ENCODE peak calls at places on chromosomes 7 and 10, in eight cellular contexts. B is coronary artery; E is left ventricle myocardium inferior; H is OCI-LY7; O is Panc1; D is mammary epithelial cell; Q is cardiac fibroblast; C is CD8-positive, alpha-beta T cell. V is an unnamed sample.

GRCh38 chr7:232571-233455 is 40.4 kb downstream of the FAM20C start:
- DNase-seq in B (no peak), E (no peak), H (no peak), O (no peak), D (no peak), Q (peak), C (no peak), V (no peak)

GRCh38 chr7:86823769-86824168 is 180.1 kb downstream of the GRM3 start:
- DNase-seq in B (no peak), E (no peak), H (no peak), O (no peak), D (no peak), Q (no peak), C (no peak), V (no peak)

GRCh38 chr10:29389935-29390334 is 101.1 kb downstream of the LYZL1 start:
- DNase-seq in B (no peak), E (no peak), H (no peak), O (no peak), D (peak), Q (no peak), C (no peak), V (no peak)

GRCh38 chr10:89471110-89471814 is 56.9 kb downstream of the IFIT5 start:
- DNase-seq in B (no peak), E (no peak), H (no peak), O (no peak), D (peak), Q (peak), C (no peak), V (no peak)

GRCh38 chr10:124104011-124104627 is 10.7 kb upstream of the CHST15 start:
- DNase-seq in B (no peak), E (no peak), H (no peak), O (no peak), D (no peak), Q (no peak), C (no peak), V (no peak)

GRCh38 chr10:96500050-96500449 is 13.7 kb downstream of the TLL2 start:
- DNase-seq in B (no peak), E (no peak), H (no peak), O (no peak), D (no peak), Q (no peak), C (no peak), V (no peak)

GRCh38 chr10:75408512-75408881 is 6.9 kb upstream of the ZNF503 start:
- DNase-seq in B (no peak), E (peak), H (no peak), O (no peak), D (no peak), Q (no peak), C (no peak), V (no peak)

GRCh38 chr7:7201583-7202374 is 19.4 kb downstream of the C1GALT1 start:
- DNase-seq in B (no peak), E (no peak), H (peak), O (no peak), D (peak), Q (no peak), C (peak), V (no peak)

GRCh38 chr7:68319061-68319460 is 1279.2 kb upstream of the AUTS2 start:
- DNase-seq in B (no peak), E (no peak), H (no peak), O (no peak), D (no peak), Q (no peak), C (no peak), V (no peak)

GRCh38 chr7:107937514-107937913 is 46.5 kb downstream of the DLD start:
- DNase-seq in B (no peak), E (no peak), H (no peak), O (no peak), D (peak), Q (no peak), C (no peak), V (no peak)

GRCh38 chr10:75935650-75936400 is 504.4 kb downstream of the LRMDA start:
- DNase-seq in B (no peak), E (no peak), H (no peak), O (no peak), D (no peak), Q (no peak), C (no peak), V (no peak)

GRCh38 chr10:80292607-80293239 is 3.3 kb upstream of the MAT1A start:
- DNase-seq in B (no peak), E (no peak), H (no peak), O (no peak), D (no peak), Q (no peak), C (no peak), V (no peak)

GRCh38 chr10:45235823-45236222 is 79.6 kb downstream of the OR13A1 start:
- DNase-seq in B (no peak), E (no peak), H (no peak), O (no peak), D (peak), Q (peak), C (no peak), V (no peak)

GRCh38 chr10:97903128-97904025 is 53.7 kb downstream of the GOLGA7B start:
- DNase-seq in B (no peak), E (no peak), H (no peak), O (no peak), D (no peak), Q (no peak), C (no peak), V (peak)

GRCh38 chr7:27764109-27764508 is 24.1 kb downstream of the TAX1BP1 start:
- DNase-seq in B (no peak), E (no peak), H (no peak), O (no peak), D (no peak), Q (peak), C (no peak), V (no peak)

GRCh38 chr7:27771111-27771510 is 31.1 kb downstream of the TAX1BP1 start:
- DNase-seq in B (no peak), E (no peak), H (no peak), O (no peak), D (peak), Q (no peak), C (no peak), V (no peak)

GRCh38 chr7:27762062-27762461 is 22.1 kb downstream of the TAX1BP1 start:
- DNase-seq in B (no peak), E (no peak), H (no peak), O (no peak), D (no peak), Q (no peak), C (no peak), V (no peak)

GRCh38 chr7:27765856-27766255 is 25.9 kb downstream of the TAX1BP1 start:
- DNase-seq in B (no peak), E (no peak), H (no peak), O (no peak), D (no peak), Q (no peak), C (no peak), V (no peak)

GRCh38 chr7:27767374-27767773 is 27.4 kb downstream of the TAX1BP1 start:
- DNase-seq in B (no peak), E (no peak), H (no peak), O (no peak), D (no peak), Q (peak), C (no peak), V (no peak)
- H3K4me3 ChIP-seq in B (no peak), E (no peak), H (no peak), O (no peak), D (no peak), Q (no peak), C (no peak), V (no peak)

GRCh38 chr10:60209874-60210584 is 179.6 kb downstream of the ANK3 start:
- DNase-seq in B (no peak), E (no peak), H (no peak), O (no peak), D (no peak), Q (peak), C (no peak), V (no peak)
- TF ChIP-seq CTCF in B (no peak), E (no peak), H (no peak), O (no peak), D (no peak), Q (no peak), C (no peak), V (no peak)

GRCh38 chr7:130723784-130724183 is 10.2 kb downstream of the KLF14 start:
- DNase-seq in B (no peak), E (no peak), H (no peak), O (no peak), D (no peak), Q (peak), C (no peak), V (no peak)
- H3K4me3 ChIP-seq in B (no peak), E (no peak), H (no peak), O (no peak), D (no peak), Q (no peak), C (no peak), V (no peak)

GRCh38 chr10:50574932-50575331 is 48.8 kb downstream of the SGMS1 start:
- DNase-seq in B (no peak), E (no peak), H (no peak), O (no peak), D (no peak), Q (no peak), C (no peak), V (no peak)
- TF ChIP-seq CTCF in B (no peak), E (no peak), H (no peak), O (no peak), D (no peak), Q (no peak), C (no peak), V (no peak)

GRCh38 chr10:99304027-99304856 is 24.9 kb upstream of the CNNM1 start:
- DNase-seq in B (no peak), E (no peak), H (no peak), O (no peak), D (no peak), Q (no peak), C (no peak), V (peak)

DNA sequence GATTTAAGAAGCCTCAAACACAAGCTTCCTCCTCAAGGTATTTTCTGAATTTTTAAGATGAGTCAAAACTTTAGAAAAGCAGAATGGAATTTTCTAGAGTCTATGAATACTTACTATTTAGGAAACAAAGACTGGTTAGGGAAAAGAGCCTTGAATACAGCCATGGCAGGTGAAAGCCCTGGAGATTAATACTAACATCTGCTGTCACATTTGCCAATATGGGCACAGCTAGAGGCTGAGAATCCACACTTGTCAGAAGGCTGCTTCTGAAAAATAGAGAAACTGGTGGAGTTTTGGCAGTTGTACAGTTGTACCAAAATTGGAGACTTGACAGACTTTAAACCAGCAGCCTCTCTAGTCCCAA is 24.3 kb upstream of the CNNM1 start:
- DNase-seq in B (no peak), E (no peak), H (no peak), O (no peak), D (no peak), Q (no peak), C (no peak), V (no peak)
- H3K4me3 ChIP-seq in B (no peak), E (no peak), H (no peak), O (no peak), D (no peak), Q (no peak), C (no peak), V (no peak)

GRCh38 chr10:50988792-50989191 is 85.5 kb upstream of the PRKG1 start:
- DNase-seq in B (no peak), E (no peak), H (no peak), O (no peak), D (no peak), Q (peak), C (no peak), V (no peak)
- TF ChIP-seq CTCF in B (peak), E (peak), H (peak), O (peak), D (peak), Q (peak), C (no peak), V (peak)

DNA sequence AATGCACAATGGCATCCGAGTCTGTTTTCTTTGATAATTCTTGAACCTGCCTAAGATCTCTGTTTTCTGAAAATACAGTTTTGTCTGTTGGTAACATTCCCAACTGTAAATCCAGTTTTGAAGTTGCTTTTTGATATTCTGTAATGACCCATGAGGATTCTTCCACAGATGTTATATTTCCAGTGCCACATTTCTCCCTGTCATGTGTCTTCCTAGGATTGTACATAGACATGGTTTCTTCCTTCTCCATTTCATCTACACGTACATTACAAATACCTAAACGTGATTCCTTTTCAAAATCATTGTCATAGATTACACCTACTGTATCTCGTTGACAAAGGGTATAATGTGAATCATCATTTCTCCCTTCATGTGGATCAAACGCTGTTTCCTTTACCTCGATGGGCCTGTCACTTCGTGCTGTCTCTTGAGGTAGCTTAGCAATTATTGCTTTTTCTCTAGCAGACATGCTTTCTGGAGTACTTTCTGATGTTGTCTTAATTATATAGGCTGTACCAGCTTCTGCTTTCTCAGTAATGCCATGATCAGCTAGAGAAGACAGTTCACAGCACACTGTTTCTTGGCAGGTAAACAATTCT is 40.3 kb downstream of the PPP1R3A start:
- DNase-seq in B (no peak), E (no peak), H (no peak), O (no peak), D (no peak), Q (no peak), C (no peak), V (no peak)
- H3K4me3 ChIP-seq in B (no peak), E (no peak), H (no peak), O (no peak), D (no peak), Q (no peak), C (no peak), V (no peak)

GRCh38 chr10:43683451-43684197 is 34.9 kb upstream of the ZNF32 start:
- DNase-seq in B (no peak), E (no peak), H (peak), O (no peak), D (no peak), Q (peak), C (no peak), V (no peak)
- TF ChIP-seq CTCF in B (no peak), E (peak), H (peak), O (peak), D (peak), Q (peak), C (peak), V (peak)

GRCh38 chr7:151503902-151504714 is 15.6 kb downstream of the RHEB start:
- DNase-seq in B (no peak), E (no peak), H (no peak), O (no peak), D (peak), Q (peak), C (no peak), V (no peak)
- H3K4me3 ChIP-seq in B (no peak), E (no peak), H (no peak), O (no peak), D (no peak), Q (no peak), C (no peak), V (no peak)